ENCODE peak calls at places on chromosome 5, in eight cellular contexts. L is AG09309, X is osteocyte, O is epithelial cell of esophagus, Z is PC-3, M is fibroblast of the aortic adventitia, Q is H9, V is foreskin fibroblast. D is an unnamed sample.

GRCh38 chr5:107218457-107219193 is 452.1 kb downstream of the EFNA5 start:
- DNase-seq in L (peak; percentile 16), V (peak; percentile 49), X (no peak), Z (peak; percentile 17), Q (no peak), M (peak; percentile 71), O (peak; percentile 94), D (no peak)

GRCh38 chr5:14325369-14325768 is 182.2 kb downstream of the TRIO start:
- DNase-seq in Q (no peak), V (no peak), X (no peak), M (no peak), L (no peak), O (no peak), Z (no peak), D (no peak)

GRCh38 chr5:175682664-175683063 is 24.8 kb downstream of the HRH2 start:
- DNase-seq in V (no peak), X (no peak), Q (no peak), Z (no peak), O (no peak), M (no peak), L (no peak), D (no peak)

GRCh38 chr5:72628771-72629313 is 121.6 kb upstream of the ZNF366 start:
- DNase-seq in Q (no peak), X (no peak), L (no peak), Z (no peak), M (no peak), O (no peak), V (no peak), D (no peak)

GRCh38 chr5:91443761-91444467 is 60.8 kb upstream of the ARRDC3 start:
- DNase-seq in O (peak; percentile 23), Q (no peak), Z (peak; percentile 84), X (no peak), M (no peak), V (peak; percentile 19), L (no peak), D (no peak)

GRCh38 chr5:107067391-107067790 is 603.3 kb downstream of the EFNA5 start:
- DNase-seq in Q (peak; percentile 49), X (no peak), L (no peak), V (peak; percentile 7), M (no peak), O (no peak), Z (no peak), D (no peak)

GRCh38 chr5:13212843-13213242 is 731.6 kb downstream of the DNAH5 start:
- DNase-seq in Q (no peak), V (no peak), O (no peak), L (no peak), M (no peak), X (no peak), Z (no peak), D (no peak)

GRCh38 chr5:95734156-95734555 is 3.0 kb downstream of the RHOBTB3 start:
- DNase-seq in Q (no peak), V (no peak), X (no peak), L (no peak), O (no peak), M (peak; percentile 61), Z (no peak), D (no peak)

GRCh38 chr5:152107225-152107624 is 182.6 kb upstream of the GLRA1 start:
- DNase-seq in X (no peak), Q (no peak), L (no peak), Z (no peak), O (no peak), V (no peak), M (no peak), D (no peak)

GRCh38 chr5:4928409-4928808 is 211.7 kb upstream of the ADAMTS16 start:
- DNase-seq in V (no peak), M (no peak), Q (no peak), X (no peak), L (no peak), O (no peak), Z (no peak), D (no peak)

GRCh38 chr5:176744584-176744965 is 65.8 kb upstream of the UNC5A start:
- DNase-seq in M (no peak), Z (peak; percentile 20), Q (peak; percentile 31), O (no peak), L (no peak), V (no peak), X (peak; percentile 59), D (no peak)

GRCh38 chr5:110630350-110630749 is 96.1 kb downstream of the TMEM232 start:
- DNase-seq in X (no peak), O (no peak), Z (no peak), Q (no peak), L (no peak), V (no peak), M (no peak), D (no peak)

GRCh38 chr5:120463991-120464626 is at the start of gene PRR16:
- DNase-seq in Z (peak; percentile 56), V (peak; percentile 94), O (peak; percentile 73), L (no peak), Q (peak; percentile 68), M (peak; percentile 64), X (peak; percentile 90), D (no peak)

GRCh38 chr5:95761771-95762680 is 30.9 kb downstream of the RHOBTB3 start:
- DNase-seq in X (no peak), L (peak; percentile 87), V (peak; percentile 61), Q (no peak), M (peak; percentile 68), O (no peak), Z (peak; percentile 49), D (no peak)

GRCh38 chr5:155264809-155265208 is 251.3 kb downstream of the KIF4B start:
- DNase-seq in Z (no peak), O (no peak), Q (no peak), M (no peak), L (no peak), V (no peak), X (no peak), D (no peak)

GRCh38 chr5:142438573-142438972 is 113.8 kb upstream of the SPRY4 start:
- DNase-seq in O (no peak), Z (no peak), V (peak; percentile 79), L (no peak), Q (no peak), X (no peak), M (no peak), D (no peak)

GRCh38 chr5:151319334-151319733 is 15.8 kb upstream of the SLC36A3 start:
- DNase-seq in L (no peak), O (peak; percentile 26), V (peak; percentile 18), M (peak; percentile 20), X (peak; percentile 53), Z (peak; percentile 51), Q (peak; percentile 43), D (no peak)

GRCh38 chr5:34474573-34475021 is 181.5 kb upstream of the RAI14 start:
- DNase-seq in Q (peak; percentile 56), Z (peak; percentile 73), V (peak; percentile 80), M (peak; percentile 81), X (no peak), O (peak; percentile 59), L (peak; percentile 52), D (peak; percentile 49)

GRCh38 chr5:60332244-60333018 is 367.5 kb downstream of the DEPDC1B start:
- DNase-seq in O (peak; percentile 76), X (no peak), Z (peak; percentile 63), L (no peak), M (peak; percentile 30), Q (no peak), V (peak; percentile 61), D (no peak)

GRCh38 chr5:151038801-151039238 is 18.4 kb downstream of the GPX3 start:
- DNase-seq in Z (peak; percentile 65), X (no peak), L (no peak), O (peak; percentile 75), Q (no peak), V (peak; percentile 63), M (no peak), D (no peak)

DNA sequence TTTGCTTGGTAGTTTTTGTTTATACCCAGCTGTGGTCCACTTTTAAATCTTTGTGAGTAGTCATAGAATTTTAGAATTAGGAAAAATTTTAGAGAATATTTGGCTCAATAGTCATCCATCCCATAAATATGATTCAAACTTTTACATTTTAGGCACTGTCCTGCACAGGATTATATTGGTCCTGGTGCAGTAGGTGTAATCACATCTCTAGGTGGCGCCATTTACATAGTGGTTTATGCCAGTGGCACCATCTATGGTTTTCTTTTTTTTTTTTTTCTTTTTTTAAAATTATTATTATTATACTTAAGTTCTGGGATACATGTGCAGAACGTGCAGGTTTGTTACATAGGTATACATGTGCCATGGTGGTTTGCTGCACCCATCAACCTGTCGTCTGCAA is 260.7 kb upstream of the KCNN2 start:
- DNase-seq in Z (peak; percentile 64), M (peak; percentile 33), Q (no peak), L (peak; percentile 16), V (peak; percentile 84), X (no peak), O (peak; percentile 67), D (peak; percentile 19)
- TF ChIP-seq CTCF in Z (peak; percentile 59), M (peak; percentile 36), Q (peak; percentile 78), L (peak; percentile 52), V (peak; percentile 51), X (peak; percentile 87), O (peak; percentile 67), D (peak; percentile 56)

DNA sequence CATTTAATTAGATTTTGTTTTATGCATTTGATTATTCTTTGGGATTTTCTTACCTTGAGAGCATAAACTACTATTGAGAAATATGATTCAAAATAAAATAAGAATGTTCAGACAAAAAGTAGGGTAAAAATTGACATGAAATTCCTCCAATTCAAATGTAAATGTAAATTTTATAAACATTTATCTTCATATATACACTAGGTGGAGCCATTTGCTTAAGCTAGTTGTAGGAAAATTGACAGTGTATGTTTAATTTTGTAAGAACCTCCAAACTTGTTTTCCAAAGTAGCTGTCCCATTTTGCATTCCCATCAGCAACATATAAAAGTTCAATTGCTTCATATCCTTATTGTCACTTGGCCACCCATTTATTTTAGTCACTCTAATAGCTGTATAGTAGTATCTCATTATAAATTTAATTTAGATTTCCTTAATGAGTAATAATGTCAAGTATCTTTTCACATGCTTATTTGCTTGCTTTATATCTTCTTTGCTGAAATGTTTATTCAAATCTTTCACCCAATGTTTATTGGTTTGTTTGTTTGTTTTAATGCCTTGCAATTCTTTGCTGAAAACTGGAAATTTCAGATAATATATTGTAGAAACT is 37.6 kb upstream of the SLCO6A1 start:
- DNase-seq in V (peak; percentile 18), M (peak; percentile 42), X (no peak), O (peak; percentile 11), Q (no peak), Z (peak; percentile 63), L (no peak), D (no peak)
- TF ChIP-seq CTCF in V (no peak), M (peak; percentile 47), X (peak; percentile 63), O (peak; percentile 25), Q (no peak), Z (peak; percentile 79), L (peak; percentile 32), D (peak; percentile 13)

GRCh38 chr5:174010365-174010764 is 21.4 kb downstream of the C5orf47 start:
- DNase-seq in V (no peak), Q (no peak), Z (no peak), M (no peak), X (no peak), O (no peak), L (no peak), D (no peak)
- TF ChIP-seq CTCF in V (no peak), Q (no peak), Z (no peak), M (no peak), X (no peak), O (no peak), L (no peak), D (no peak)

DNA sequence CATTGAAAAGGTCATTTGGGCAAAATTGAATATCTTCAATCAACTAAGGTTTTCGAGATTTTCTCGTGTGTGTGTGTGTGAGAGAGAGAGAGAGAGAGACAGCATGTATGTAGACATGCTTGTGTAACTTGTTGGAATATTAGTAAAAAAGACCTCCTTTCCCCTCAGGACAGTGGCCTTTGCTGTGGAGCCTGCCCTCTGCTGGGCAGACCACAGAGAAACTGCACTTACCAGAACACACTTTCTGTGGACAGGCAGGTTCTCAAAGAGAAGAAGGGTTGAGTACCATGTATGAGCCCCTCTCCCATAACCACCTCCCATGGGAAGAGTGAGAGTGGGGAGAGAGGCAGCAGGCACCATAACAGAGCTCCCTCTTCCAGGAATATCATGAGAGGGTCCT is 45.6 kb downstream of the CFAP90 start:
- DNase-seq in O (no peak), Z (peak; percentile 16), X (no peak), V (peak; percentile 6), M (no peak), Q (no peak), L (no peak), D (no peak)
- TF ChIP-seq CTCF in O (no peak), Z (peak; percentile 60), X (no peak), V (peak; percentile 27), M (peak; percentile 10), Q (peak; percentile 62), L (peak; percentile 18), D (peak; percentile 39)